ENCODE peak calls at places on chromosomes 2 and 18, in ten cellular contexts. W is cardiac muscle cell; T is PC-9; C is adrenal gland; M is CD8-positive, alpha-beta memory T cell; E is heart left ventricle; H is PC-3; U is A549; Q is NT2/D1; O is BE2C. X is an unnamed sample. For H3K4me1, the result is how much of the 10 kb centered on the place peaks cover.

GRCh38 chr2:228699400-228699799 is 517.9 kb upstream of the SPHKAP start:
- DNase-seq in W (peak), T (no peak), C (no peak), M (no peak), E (no peak), H (peak), U (no peak), Q (no peak), O (no peak), X (no peak)

GRCh38 chr18:21484851-21485636 is 115.5 kb downstream of the ESCO1 start:
- DNase-seq in W (peak), T (no peak), C (no peak), M (no peak), E (no peak), H (peak), U (no peak), Q (no peak), O (no peak), X (no peak)

GRCh38 chr2:100264121-100264520 is 58.2 kb downstream of the LONRF2 start:
- DNase-seq in W (no peak), T (no peak), C (no peak), M (no peak), E (no peak), H (no peak), U (no peak), Q (no peak), O (no peak), X (no peak)

GRCh38 chr18:63774511-63774910 is 707 bp upstream of the SERPINB7 start:
- DNase-seq in W (no peak), T (no peak), C (no peak), M (no peak), E (no peak), H (peak), U (no peak), Q (no peak), O (no peak), X (no peak)

GRCh38 chr2:69298862-69299261 is 88.2 kb downstream of the GFPT1 start:
- DNase-seq in W (peak), T (no peak), C (peak), M (no peak), E (no peak), H (peak), U (no peak), Q (no peak), O (peak), X (no peak)

GRCh38 chr2:229445013-229445412 is 173.9 kb upstream of the PID1 start:
- DNase-seq in W (peak), T (peak), C (peak), M (no peak), E (peak), H (peak), U (peak), Q (no peak), O (no peak), X (peak)

GRCh38 chr2:175844169-175844568 is 157.9 kb downstream of the LNPK start:
- DNase-seq in W (peak), T (peak), C (no peak), M (no peak), E (no peak), H (peak), U (no peak), Q (peak), O (no peak), X (no peak)

GRCh38 chr2:208657468-208657867 is 250.9 kb downstream of the PTH2R start:
- DNase-seq in W (no peak), T (no peak), C (no peak), M (no peak), E (no peak), H (peak), U (peak), Q (peak), O (no peak), X (no peak)

GRCh38 chr18:30967701-30968100 is 74.8 kb downstream of the DSC3 start:
- DNase-seq in W (no peak), T (peak), C (no peak), M (no peak), E (no peak), H (no peak), U (no peak), Q (no peak), O (no peak), X (no peak)

GRCh38 chr2:11980809-11981208 is 234.4 kb downstream of the LPIN1 start:
- DNase-seq in W (no peak), T (no peak), C (no peak), M (no peak), E (no peak), H (no peak), U (no peak), Q (no peak), O (no peak), X (no peak)

GRCh38 chr2:220241423-220241822 is 614.0 kb downstream of the SLC4A3 start:
- DNase-seq in W (peak), T (no peak), C (no peak), M (no peak), E (no peak), H (no peak), U (no peak), Q (no peak), O (no peak), X (no peak)

GRCh38 chr2:239666053-239666854 is 265.4 kb upstream of the HDAC4 start:
- DNase-seq in W (no peak), T (no peak), C (no peak), M (no peak), E (no peak), H (no peak), U (no peak), Q (no peak), O (no peak), X (no peak)

GRCh38 chr2:39059366-39059952 is 61.4 kb downstream of the SOS1 start:
- DNase-seq in W (peak), T (peak), C (no peak), M (peak), E (no peak), H (peak), U (peak), Q (peak), O (no peak), X (no peak)

GRCh38 chr2:216985658-216986141 is 125.8 kb upstream of the TNP1 start:
- DNase-seq in W (no peak), T (no peak), C (no peak), M (no peak), E (no peak), H (no peak), U (no peak), Q (no peak), O (no peak), X (no peak)

GRCh38 chr2:236691799-236692167 is 122.2 kb downstream of the ACKR3 start:
- DNase-seq in W (no peak), T (no peak), C (no peak), M (no peak), E (no peak), H (no peak), U (no peak), Q (no peak), O (no peak), X (no peak)

GRCh38 chr2:1758774-1759610 is 14.7 kb upstream of the PXDN start:
- DNase-seq in W (no peak), T (peak), C (no peak), M (no peak), E (no peak), H (no peak), U (no peak), Q (no peak), O (no peak), X (no peak)

GRCh38 chr2:178066890-178067669 is 5.5 kb downstream of the PDE11A start:
- DNase-seq in W (no peak), T (no peak), C (no peak), M (no peak), E (no peak), H (no peak), U (peak), Q (no peak), O (no peak), X (no peak)

GRCh38 chr2:216299588-216299987 is 72.7 kb downstream of the MARCHF4 start:
- DNase-seq in W (no peak), T (no peak), C (no peak), M (no peak), E (no peak), H (no peak), U (no peak), Q (no peak), O (no peak), X (no peak)

GRCh38 chr2:107529146-107529545 is 297.5 kb upstream of the RGPD4 start:
- DNase-seq in W (peak), T (no peak), C (no peak), M (no peak), E (peak), H (peak), U (no peak), Q (no peak), O (peak), X (no peak)

GRCh38 chr2:203718087-203718486 is 11.6 kb downstream of the CD28 start:
- DNase-seq in W (peak), T (no peak), C (peak), M (peak), E (no peak), H (no peak), U (no peak), Q (no peak), O (no peak), X (no peak)

GRCh38 chr18:211582-211981 is 53.2 kb downstream of the USP14 start:
- DNase-seq in W (no peak), T (no peak), C (no peak), M (no peak), E (no peak), H (no peak), U (no peak), Q (no peak), O (no peak), X (no peak)

GRCh38 chr2:28348921-28349320 is 43.7 kb upstream of the FOSL2 start:
- DNase-seq in W (no peak), T (no peak), C (no peak), M (no peak), E (no peak), H (no peak), U (no peak), Q (no peak), O (no peak), X (no peak)

DNA sequence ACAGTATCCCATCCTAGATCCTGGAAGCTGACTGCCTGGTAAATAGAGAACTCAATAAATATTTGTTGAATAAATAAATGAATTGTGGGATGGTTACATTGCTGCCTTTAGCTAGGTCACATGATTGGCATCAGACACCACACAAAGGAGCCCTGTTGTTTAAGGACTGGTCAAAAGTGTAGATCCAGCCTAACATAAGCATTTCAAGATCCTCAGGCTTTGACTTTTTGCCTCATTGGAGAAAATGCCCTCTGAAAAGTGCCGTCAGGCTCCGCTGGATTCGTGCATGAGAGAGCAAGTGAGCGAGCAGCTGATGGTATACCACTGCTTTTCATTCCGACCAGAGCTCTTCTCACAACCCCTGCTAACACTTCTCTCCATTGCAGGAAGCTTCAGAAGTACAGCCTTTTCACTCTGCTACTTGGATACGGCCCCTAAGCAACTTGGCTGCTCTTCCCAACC is 1.3 kb upstream of the ZNF24 start:
- DNase-seq in W (peak), T (no peak), C (peak), M (no peak), E (no peak), H (peak), U (no peak), Q (no peak), O (no peak), X (no peak)
- H3K4me3 ChIP-seq in W (no peak), T (no peak), C (peak), M (no peak), E (no peak), H (no peak), U (no peak), Q (no peak), O (no peak), X (peak)

GRCh38 chr2:27077231-27077630 is 1.2 kb upstream of the EMILIN1 start:
- DNase-seq in W (no peak), T (no peak), C (no peak), M (no peak), E (no peak), H (no peak), U (no peak), Q (no peak), O (no peak), X (no peak)
- H3K4me1 ChIP-seq in W (under half), T (under half), C (under half), M (under half), E (under half), H (under half), U (under half), Q (under half), O (under half), X (under half)

DNA sequence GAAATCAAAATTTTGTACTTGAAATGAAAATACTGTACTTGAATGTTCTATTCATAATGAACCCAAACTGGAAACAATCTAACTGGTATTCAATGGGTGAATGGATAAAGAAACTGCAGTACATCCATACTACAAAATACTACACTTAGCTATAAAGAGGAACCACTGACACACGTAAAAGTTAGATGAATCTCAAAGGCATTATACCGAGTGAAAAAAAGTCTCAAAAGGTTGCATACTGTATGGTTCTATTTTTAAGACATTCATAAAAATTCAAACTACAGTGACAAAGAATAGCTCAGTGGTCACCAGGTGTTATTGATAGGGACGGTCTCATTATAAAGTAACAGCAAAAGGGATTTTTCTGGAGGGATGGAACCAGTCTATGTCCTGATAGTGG is 41.1 kb downstream of the COBLL1 start:
- DNase-seq in W (no peak), T (no peak), C (no peak), M (no peak), E (no peak), H (no peak), U (no peak), Q (no peak), O (no peak), X (no peak)
- H3K4me3 ChIP-seq in W (no peak), T (no peak), C (no peak), M (no peak), E (no peak), H (no peak), U (no peak), Q (no peak), O (no peak), X (no peak)

GRCh38 chr2:164186596-164186995 is 434.7 kb downstream of the GRB14 start:
- DNase-seq in W (no peak), T (no peak), C (no peak), M (no peak), E (no peak), H (no peak), U (no peak), Q (no peak), O (no peak), X (no peak)
- H3K4me1 ChIP-seq in W (under half), T (under half), C (under half), M (under half), E (under half), H (under half), U (under half), Q (under half), O (under half), X (under half)

GRCh38 chr18:54119524-54120019 is 104.9 kb downstream of the MBD2 start:
- DNase-seq in W (peak), T (peak), C (peak), M (no peak), E (no peak), H (peak), U (peak), Q (peak), O (peak), X (no peak)
- H3K4me3 ChIP-seq in W (no peak), T (no peak), C (no peak), M (no peak), E (no peak), H (peak), U (no peak), Q (no peak), O (peak), X (peak)

DNA sequence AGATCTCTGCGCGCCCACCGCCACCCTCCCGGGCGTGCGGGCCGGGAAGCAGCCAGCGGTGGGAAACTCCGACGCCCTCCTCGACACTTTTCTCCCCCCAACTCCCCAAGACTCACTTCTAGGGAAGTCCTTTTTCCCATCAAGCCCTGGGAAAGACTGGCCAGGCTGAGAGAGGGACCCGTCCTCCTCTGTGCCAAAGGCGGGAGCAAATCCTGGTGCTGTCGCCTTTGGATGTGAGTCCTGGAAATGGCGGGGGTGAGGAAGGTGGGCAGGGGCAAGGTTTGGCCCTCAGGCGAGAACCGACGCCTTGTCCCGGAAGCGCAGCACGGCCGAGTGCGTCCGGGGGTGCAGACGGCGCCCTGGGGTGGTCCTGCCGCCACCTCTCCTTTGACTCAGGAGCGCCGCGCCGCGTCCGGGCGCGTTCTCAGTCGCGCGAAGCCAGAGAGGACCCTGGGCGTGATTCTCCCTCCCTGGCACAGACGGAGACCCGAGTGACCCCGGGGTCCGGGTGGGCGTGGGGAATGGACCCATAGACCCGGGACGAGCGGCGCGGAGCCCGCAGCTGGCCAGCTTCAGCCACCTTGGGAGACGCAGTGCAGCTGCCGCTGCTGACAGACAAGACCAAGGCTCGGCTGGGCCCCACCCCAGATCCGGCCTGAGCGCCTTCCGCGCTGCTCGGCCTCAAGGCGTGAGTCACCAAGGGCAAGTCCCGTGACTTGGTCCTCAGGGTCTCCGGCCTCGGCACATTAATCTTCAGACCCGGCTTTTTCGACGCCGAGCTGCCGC is 3.5 kb upstream of the LBX2 start:
- DNase-seq in W (peak), T (no peak), C (peak), M (peak), E (peak), H (no peak), U (peak), Q (no peak), O (no peak), X (no peak)
- H3K4me1 ChIP-seq in W (under half), T (under half), C (under half), M (under half), E (under half), H (under half), U (under half), Q (under half), O (under half), X (half or more)

DNA sequence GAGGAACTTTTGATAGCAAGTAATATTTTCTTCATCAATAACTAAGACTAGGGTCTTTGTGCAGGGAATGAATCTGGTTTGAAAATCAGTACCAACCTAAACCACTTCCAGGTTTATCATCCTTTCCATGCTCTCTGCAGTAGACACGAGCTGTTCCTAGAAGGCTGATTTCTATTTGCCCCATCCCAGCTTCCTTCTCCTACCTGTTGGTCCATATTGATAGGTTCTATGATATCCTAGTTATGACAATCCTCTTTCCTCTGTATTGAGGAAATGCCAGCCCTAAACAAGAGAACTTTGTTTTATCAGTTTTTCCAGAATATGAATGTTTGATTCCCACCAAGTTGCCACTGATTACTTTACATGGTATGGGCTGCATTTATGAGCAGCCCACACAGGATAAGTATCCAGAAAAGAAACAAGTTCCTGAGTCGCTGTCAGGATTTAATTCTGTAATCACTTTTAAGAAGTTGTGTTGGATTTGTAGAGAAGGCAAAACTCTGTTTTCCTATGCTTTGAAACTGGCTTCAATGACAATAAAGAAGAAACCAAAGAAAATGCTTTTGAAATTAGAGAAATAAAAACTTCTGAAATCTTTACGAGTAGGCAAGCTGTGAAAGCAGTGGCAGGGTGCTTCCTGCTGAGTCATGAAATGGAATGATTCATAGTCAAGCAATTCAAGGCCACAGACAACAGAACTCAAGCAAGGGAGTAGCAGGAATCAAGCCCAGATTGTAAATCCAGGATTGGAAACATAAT is 37.3 kb upstream of the TANK start:
- DNase-seq in W (peak), T (peak), C (peak), M (no peak), E (peak), H (peak), U (peak), Q (peak), O (peak), X (no peak)
- H3K4me3 ChIP-seq in W (no peak), T (peak), C (peak), M (no peak), E (no peak), H (peak), U (no peak), Q (no peak), O (no peak), X (peak)

GRCh38 chr2:118669639-118670038 is 177.8 kb downstream of the EN1 start:
- DNase-seq in W (no peak), T (no peak), C (no peak), M (no peak), E (no peak), H (no peak), U (no peak), Q (no peak), O (no peak), X (no peak)
- H3K4me1 ChIP-seq in W (under half), T (under half), C (under half), M (under half), E (under half), H (under half), U (under half), Q (under half), O (under half), X (under half)

GRCh38 chr18:76584414-76585310 is 89.6 kb upstream of the ZNF516 start:
- DNase-seq in W (no peak), T (no peak), C (no peak), M (no peak), E (no peak), H (no peak), U (no peak), Q (no peak), O (no peak), X (no peak)
- H3K4me3 ChIP-seq in W (no peak), T (no peak), C (no peak), M (no peak), E (no peak), H (no peak), U (no peak), Q (no peak), O (no peak), X (no peak)

GRCh38 chr2:128661289-128661688 is 342.6 kb upstream of the HS6ST1 start:
- DNase-seq in W (no peak), T (no peak), C (no peak), M (no peak), E (no peak), H (no peak), U (no peak), Q (no peak), O (no peak), X (no peak)

GRCh38 chr2:128663371-128664050 is 344.8 kb upstream of the HS6ST1 start:
- DNase-seq in W (no peak), T (no peak), C (no peak), M (no peak), E (no peak), H (no peak), U (no peak), Q (no peak), O (no peak), X (no peak)

GRCh38 chr2:128664499-128664971 is 345.9 kb upstream of the HS6ST1 start:
- DNase-seq in W (no peak), T (no peak), C (no peak), M (no peak), E (no peak), H (no peak), U (no peak), Q (no peak), O (no peak), X (no peak)

GRCh38 chr2:128661955-128662564 is 343.4 kb upstream of the HS6ST1 start:
- DNase-seq in W (no peak), T (no peak), C (no peak), M (no peak), E (no peak), H (no peak), U (no peak), Q (no peak), O (no peak), X (no peak)

GRCh38 chr2:128660836-128661235 is 342.2 kb upstream of the HS6ST1 start:
- DNase-seq in W (no peak), T (no peak), C (no peak), M (no peak), E (no peak), H (no peak), U (no peak), Q (no peak), O (no peak), X (no peak)
- H3K4me1 ChIP-seq in W (under half), T (under half), C (under half), M (under half), E (under half), H (under half), U (under half), Q (under half), O (under half), X (under half)

X was measured in thoracic aorta.